ENCODE peak calls at places on chromosomes 2 and 18, in ten cellular contexts. W, K, N, L, M, S, Q, U, B and O are unnamed samples.

GRCh38 chr2:25176138-25176537 is 7.8 kb upstream of the POMC start:
- DNase-seq in U (no peak), L (no peak), S (no peak), N (no peak), M (no peak), W (no peak), B (no peak), Q (no peak), K (no peak), O (no peak)

GRCh38 chr2:13662055-13662454 is 945.3 kb downstream of the TRIB2 start:
- DNase-seq in Q (peak; percentile 87), W (no peak), U (no peak), B (peak; percentile 56), S (no peak), M (peak; percentile 51), N (no peak), L (peak; percentile 8), K (no peak), O (no peak)

GRCh38 chr18:9827856-9828793 is 57.6 kb upstream of the TXNDC2 start:
- DNase-seq in M (peak; percentile 99), U (no peak), Q (peak; percentile 99), N (peak; percentile 86), L (peak; percentile 97), S (no peak), W (no peak), K (no peak), B (peak; percentile 99), O (peak; percentile 97)

GRCh38 chr2:239295377-239296019 is 105.3 kb downstream of the HDAC4 start:
- DNase-seq in U (no peak), W (no peak), B (no peak), Q (no peak), L (no peak), K (no peak), M (no peak), S (no peak), N (no peak), O (no peak)

GRCh38 chr18:41462946-41463345 is 492.1 kb upstream of the PIK3C3 start:
- DNase-seq in M (no peak), K (no peak), S (no peak), N (no peak), Q (no peak), W (no peak), B (peak; percentile 45), L (peak; percentile 45), U (no peak), O (no peak)

GRCh38 chr18:33201509-33201926 is 239.0 kb downstream of the CCDC178 start:
- DNase-seq in Q (no peak), S (no peak), L (peak; percentile 53), K (no peak), B (peak; percentile 10), N (no peak), W (no peak), M (peak; percentile 14), U (no peak), O (no peak)

GRCh38 chr18:13464432-13465125 is 246.0 kb downstream of the LDLRAD4 start:
- DNase-seq in K (peak; percentile 35), U (no peak), S (peak; percentile 31), B (no peak), Q (no peak), W (peak; percentile 31), M (no peak), N (no peak), L (peak; percentile 32), O (no peak)

GRCh38 chr2:75489682-75490180 is 71.0 kb downstream of the EVA1A start:
- DNase-seq in W (no peak), L (no peak), Q (no peak), M (no peak), B (no peak), K (no peak), U (no peak), S (no peak), N (no peak), O (no peak)

GRCh38 chr18:77271720-77272481 is 22.3 kb downstream of the GALR1 start:
- DNase-seq in M (peak; percentile 8), L (peak; percentile 54), S (no peak), Q (peak; percentile 20), B (no peak), K (no peak), N (no peak), U (no peak), W (no peak), O (peak; percentile 10)

GRCh38 chr2:29706171-29706690 is 215.2 kb downstream of the ALK start:
- DNase-seq in N (no peak), B (no peak), M (no peak), U (no peak), W (no peak), Q (peak; percentile 29), L (peak; percentile 11), K (no peak), S (no peak), O (no peak)

GRCh38 chr2:44570149-44570678 is 208.5 kb downstream of the CAMKMT start:
- DNase-seq in Q (no peak), U (no peak), B (no peak), M (no peak), L (no peak), N (no peak), K (no peak), S (no peak), W (no peak), O (no peak)

GRCh38 chr2:3575534-3576324 is 669 bp downstream of the RPS7 start:
- DNase-seq in U (peak; percentile 18), S (no peak), L (no peak), M (no peak), Q (no peak), K (peak; percentile 57), B (no peak), W (peak; percentile 17), N (no peak), O (no peak)

GRCh38 chr2:172908275-172908674 is 167.4 kb upstream of the MAP3K20 start:
- DNase-seq in S (no peak), B (no peak), L (no peak), K (no peak), Q (no peak), U (no peak), W (no peak), N (no peak), M (no peak), O (no peak)

GRCh38 chr18:73842795-73843394 is 304.7 kb downstream of the FBXO15 start:
- DNase-seq in Q (peak; percentile 13), L (peak; percentile 22), B (peak; percentile 71), N (peak; percentile 31), W (peak; percentile 21), U (peak; percentile 41), M (no peak), K (peak; percentile 33), S (no peak), O (no peak)

GRCh38 chr2:11753452-11753885 is 7.0 kb downstream of the LPIN1 start:
- DNase-seq in U (no peak), S (no peak), N (peak; percentile 63), B (peak; percentile 45), Q (no peak), L (no peak), M (no peak), W (no peak), K (no peak), O (no peak)

GRCh38 chr2:191167766-191168165 is 17.0 kb upstream of the STAT4 start:
- DNase-seq in Q (peak; percentile 85), U (no peak), B (peak; percentile 84), N (no peak), S (no peak), L (peak; percentile 12), M (peak; percentile 92), W (no peak), K (no peak), O (peak; percentile 96)